ENCODE peak calls at places on chromosomes 12 and 14, in six cellular contexts. L is skeletal muscle cell; F is endodermal cell; G is CD4-positive, CD25-positive, alpha-beta regulatory T cell; Q is fibroblast of lung; X is neural progenitor cell. T is an unnamed sample.

GRCh38 chr12:121465921-121466799 is 66.2 kb downstream of the RNF34 start:
- DNase-seq in L (no peak), F (peak), G (peak), Q (peak), X (peak), T (no peak)

GRCh38 chr14:102579696-102580551 is 12.5 kb upstream of the RCOR1 start:
- DNase-seq in L (no peak), F (peak), G (no peak), Q (peak), X (no peak), T (peak)

GRCh38 chr14:25150934-25151790 is 101.2 kb upstream of the STXBP6 start:
- DNase-seq in L (no peak), F (no peak), G (no peak), Q (peak), X (peak), T (peak)

GRCh38 chr12:46461459-46461858 is 88.9 kb upstream of the SLC38A2 start:
- DNase-seq in L (no peak), F (no peak), G (no peak), Q (no peak), X (no peak), T (no peak)

GRCh38 chr12:34388636-34389377 is 366.5 kb downstream of the ALG10 start:
- DNase-seq in L (no peak), F (no peak), G (no peak), Q (no peak), X (no peak), T (no peak)

GRCh38 chr12:58920956-58921861 is 905 bp upstream of the LRIG3 start:
- DNase-seq in L (no peak), F (no peak), G (no peak), Q (no peak), X (no peak), T (no peak)

GRCh38 chr14:101127239-101127638 is 223.7 kb upstream of the RTL1 start:
- DNase-seq in L (no peak), F (no peak), G (no peak), Q (no peak), X (no peak), T (no peak)

GRCh38 chr12:64780531-64781373 is 21.5 kb upstream of the GNS start:
- DNase-seq in L (no peak), F (peak), G (no peak), Q (peak), X (peak), T (no peak)

GRCh38 chr12:51323317-51323960 is 535 bp downstream of the BIN2 start:
- DNase-seq in L (no peak), F (no peak), G (peak), Q (no peak), X (no peak), T (no peak)

GRCh38 chr14:61636291-61636690 is 59.0 kb upstream of the HIF1A start:
- DNase-seq in L (no peak), F (no peak), G (no peak), Q (no peak), X (no peak), T (no peak)

GRCh38 chr14:63578300-63578699 is 35.1 kb upstream of the PPP2R5E start:
- DNase-seq in L (no peak), F (no peak), G (no peak), Q (peak), X (no peak), T (peak)

GRCh38 chr12:122726056-122726558 is 4.5 kb downstream of the HCAR1 start:
- DNase-seq in L (no peak), F (peak), G (no peak), Q (peak), X (no peak), T (no peak)

GRCh38 chr12:75439930-75440329 is 40.6 kb upstream of the GLIPR1 start:
- DNase-seq in L (no peak), F (no peak), G (no peak), Q (no peak), X (no peak), T (peak)

GRCh38 chr12:39618701-39619100 is 902 bp downstream of the ABCD2 start:
- DNase-seq in L (no peak), F (no peak), G (no peak), Q (no peak), X (no peak), T (no peak)

GRCh38 chr12:94640134-94640928 is 10.0 kb downstream of the TMCC3 start:
- DNase-seq in L (peak), F (no peak), G (no peak), Q (peak), X (no peak), T (peak)

GRCh38 chr12:110813756-110814155 is 33.0 kb upstream of the CCDC63 start:
- DNase-seq in L (no peak), F (no peak), G (no peak), Q (no peak), X (no peak), T (no peak)

GRCh38 chr12:51922762-51923505 is 15.6 kb downstream of the ACVRL1 start:
- DNase-seq in L (peak), F (no peak), G (no peak), Q (peak), X (no peak), T (peak)

GRCh38 chr14:103730490-103731035 is 15.0 kb downstream of the ZFYVE21 start:
- DNase-seq in L (no peak), F (no peak), G (no peak), Q (peak), X (no peak), T (no peak)

GRCh38 chr14:93903342-93904184 is 23.6 kb upstream of the FAM181A start:
- DNase-seq in L (no peak), F (peak), G (no peak), Q (no peak), X (peak), T (no peak)

GRCh38 chr12:64452559-64453329 is 824 bp downstream of the TBK1 start:
- DNase-seq in L (peak), F (no peak), G (no peak), Q (peak), X (no peak), T (peak)

GRCh38 chr12:76268267-76268666 is 79.9 kb downstream of the BBS10 start:
- DNase-seq in L (peak), F (no peak), G (no peak), Q (peak), X (no peak), T (peak)

GRCh38 chr12:89073027-89073398 is 279.3 kb downstream of the DUSP6 start:
- DNase-seq in L (peak), F (no peak), G (no peak), Q (peak), X (no peak), T (peak)

GRCh38 chr12:112219195-112219594 is 93.8 kb downstream of the TRAFD1 start:
- DNase-seq in L (no peak), F (peak), G (no peak), Q (peak), X (no peak), T (peak)

GRCh38 chr12:106188249-106188648 is 49.5 kb upstream of the NUAK1 start:
- DNase-seq in L (no peak), F (peak), G (no peak), Q (no peak), X (peak), T (no peak)

DNA sequence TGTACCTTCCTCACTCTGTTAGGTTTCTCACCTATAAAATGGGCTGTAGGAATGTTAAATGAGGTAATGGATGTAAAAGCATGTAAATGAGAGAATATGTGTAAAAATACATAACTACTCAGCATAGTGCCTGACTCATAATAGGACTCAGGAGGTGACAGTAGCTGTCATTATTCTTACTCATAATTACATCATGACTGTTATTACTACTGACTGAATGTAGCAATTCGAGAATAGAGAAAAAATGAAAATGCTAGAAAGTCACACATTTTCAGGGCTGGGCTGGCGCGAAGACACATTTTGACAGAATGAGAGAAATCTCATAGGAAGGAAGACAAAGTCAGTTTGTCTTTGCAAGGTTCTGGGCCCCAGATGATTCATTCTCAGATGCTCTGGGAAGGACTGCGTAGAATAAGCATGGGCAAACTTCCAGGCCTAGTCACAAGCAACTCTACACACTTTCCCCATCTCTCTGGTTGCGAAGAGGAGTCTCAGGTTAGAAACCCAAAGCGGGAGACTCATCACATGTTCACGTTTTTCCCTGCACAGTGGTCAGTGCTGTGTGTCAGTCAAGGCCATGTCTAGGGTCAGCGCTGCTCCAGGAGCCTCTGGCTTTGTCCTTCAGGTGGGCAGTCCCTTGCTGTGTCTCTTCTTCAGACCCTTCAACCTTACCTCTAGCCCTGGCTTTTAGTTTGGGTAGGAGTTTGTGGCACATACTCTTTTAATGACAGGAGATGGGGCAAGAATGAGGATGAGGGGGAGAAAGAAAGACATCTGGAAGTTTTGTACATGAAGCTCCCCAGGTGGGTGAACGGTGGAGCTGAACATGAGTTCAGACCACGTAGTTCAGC is 8.4 kb downstream of the GPRC5A start:
- DNase-seq in L (peak), F (no peak), G (no peak), Q (peak), X (no peak), T (peak)
- H3K4me3 ChIP-seq in L (no peak), F (no peak), G (no peak), Q (no peak), X (no peak), T (no peak)

DNA sequence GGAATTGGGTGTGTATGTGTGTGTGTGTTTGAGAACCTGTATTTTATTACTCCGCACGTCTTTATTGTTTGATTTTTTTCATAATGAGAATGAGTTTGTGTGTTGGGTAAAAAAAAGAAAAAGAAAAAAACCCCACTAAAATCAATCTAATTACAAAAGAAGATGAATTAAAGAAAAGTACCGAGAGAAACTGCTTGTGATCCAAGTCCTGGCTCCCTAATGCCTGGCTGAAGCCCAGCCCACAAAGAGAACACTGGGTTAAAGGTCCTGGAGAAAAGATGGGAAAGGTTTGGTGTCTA is 571 bp upstream of the BCL2L2 start:
- DNase-seq in L (no peak), F (no peak), G (no peak), Q (no peak), X (no peak), T (peak)
- H3K4me3 ChIP-seq in L (peak), F (peak), G (no peak), Q (no peak), X (peak), T (peak)

GRCh38 chr12:21248679-21249078 is 86.0 kb downstream of the SLCO1A2 start:
- DNase-seq in L (no peak), F (no peak), G (no peak), Q (peak), X (no peak), T (peak)
- H3K4me3 ChIP-seq in L (no peak), F (no peak), G (no peak), Q (no peak), X (no peak), T (no peak)

GRCh38 chr12:71872999-71873398 is 33.4 kb downstream of the TBC1D15 start:
- DNase-seq in L (no peak), F (no peak), G (no peak), Q (no peak), X (no peak), T (no peak)

GRCh38 chr12:71872401-71872800 is 32.8 kb downstream of the TBC1D15 start:
- DNase-seq in L (no peak), F (no peak), G (no peak), Q (no peak), X (no peak), T (no peak)

GRCh38 chr12:71870409-71870808 is 30.9 kb downstream of the TBC1D15 start:
- DNase-seq in L (no peak), F (no peak), G (no peak), Q (no peak), X (no peak), T (peak)

GRCh38 chr12:71873821-71874220 is 34.3 kb downstream of the TBC1D15 start:
- DNase-seq in L (no peak), F (no peak), G (no peak), Q (no peak), X (no peak), T (peak)

DNA sequence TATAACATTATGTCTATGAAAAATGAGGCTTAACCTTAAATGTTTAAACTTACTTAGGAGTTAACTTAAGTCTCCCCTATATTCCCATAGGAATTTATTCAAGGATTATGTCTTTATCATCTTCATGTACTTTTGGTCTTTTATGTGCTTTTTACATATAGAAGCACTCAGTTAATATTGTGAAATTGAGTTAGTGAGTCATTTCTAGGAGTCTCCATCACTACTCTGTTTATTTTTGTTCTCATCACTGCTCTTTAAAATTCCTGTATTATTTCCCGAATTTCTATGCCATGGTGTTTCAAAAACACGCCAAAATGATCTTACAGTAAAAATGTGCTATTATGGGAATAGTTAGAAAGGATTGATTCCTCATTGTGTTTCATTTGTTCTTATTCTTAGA is 31.6 kb downstream of the TBC1D15 start:
- DNase-seq in L (peak), F (no peak), G (no peak), Q (peak), X (no peak), T (peak)
- H3K4me3 ChIP-seq in L (no peak), F (no peak), G (peak), Q (no peak), X (no peak), T (no peak)

GRCh38 chr14:79515158-79515557 is 696.1 kb downstream of the DIO2 start:
- DNase-seq in L (no peak), F (peak), G (no peak), Q (no peak), X (no peak), T (peak)

GRCh38 chr14:79514700-79515099 is 696.6 kb downstream of the DIO2 start:
- DNase-seq in L (peak), F (no peak), G (no peak), Q (peak), X (no peak), T (peak)

GRCh38 chr14:79511146-79511545 is 700.2 kb downstream of the DIO2 start:
- DNase-seq in L (no peak), F (no peak), G (no peak), Q (peak), X (no peak), T (no peak)

GRCh38 chr14:79513446-79513845 is 697.9 kb downstream of the DIO2 start:
- DNase-seq in L (no peak), F (no peak), G (no peak), Q (no peak), X (no peak), T (no peak)

DNA sequence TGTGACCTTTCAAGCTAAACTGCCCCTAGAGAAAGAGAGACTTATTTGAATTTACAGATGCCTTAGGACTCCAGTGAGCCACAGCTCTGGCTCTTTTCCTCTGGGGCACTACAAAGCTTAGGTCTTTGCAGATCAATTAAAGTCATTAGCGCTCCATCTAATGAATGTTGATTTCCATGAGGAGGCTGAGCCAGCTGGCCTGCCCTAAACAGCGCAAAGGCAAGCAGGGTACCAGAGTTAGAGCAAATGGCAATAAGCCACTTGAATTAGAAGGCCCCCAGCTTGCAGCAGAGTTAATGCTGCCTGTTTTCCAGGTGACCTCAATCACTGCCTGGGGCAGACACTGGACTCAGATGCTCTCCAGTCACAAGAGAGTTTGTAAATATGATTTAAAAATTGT is 695.3 kb downstream of the DIO2 start:
- DNase-seq in L (no peak), F (peak), G (no peak), Q (no peak), X (peak), T (no peak)
- H3K4me3 ChIP-seq in L (no peak), F (no peak), G (no peak), Q (no peak), X (no peak), T (no peak)

GRCh38 chr12:131831635-131832041 is 3.4 kb downstream of the MMP17 start:
- DNase-seq in L (peak), F (no peak), G (no peak), Q (peak), X (no peak), T (peak)
- H3K4me3 ChIP-seq in L (peak), F (no peak), G (no peak), Q (peak), X (no peak), T (peak)

DNA sequence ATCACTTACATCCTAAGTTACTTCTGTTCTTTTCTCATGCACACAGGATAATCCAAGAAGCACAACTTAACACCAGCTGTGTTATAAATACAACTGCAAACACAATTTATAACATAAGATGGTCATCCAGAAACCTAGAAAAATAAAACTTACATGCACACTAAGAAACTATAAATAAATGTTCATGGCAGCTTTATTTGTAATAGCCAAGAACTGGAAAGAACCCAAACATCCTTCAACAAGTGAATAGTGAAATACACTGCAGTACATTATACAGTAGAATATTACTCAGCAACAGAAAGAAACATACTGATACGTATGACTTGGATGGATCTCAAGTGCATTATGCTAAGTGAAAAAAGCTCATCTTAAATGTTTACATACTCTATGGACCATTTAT is 132.8 kb downstream of the SPTSSA start:
- DNase-seq in L (no peak), F (no peak), G (no peak), Q (no peak), X (no peak), T (no peak)
- H3K4me3 ChIP-seq in L (no peak), F (no peak), G (no peak), Q (no peak), X (no peak), T (no peak)

GRCh38 chr12:124326104-124326503 is 31.2 kb downstream of the RFLNA start:
- DNase-seq in L (no peak), F (peak), G (no peak), Q (no peak), X (no peak), T (no peak)

GRCh38 chr12:124326899-124327298 is 32.0 kb downstream of the RFLNA start:
- DNase-seq in L (no peak), F (no peak), G (no peak), Q (no peak), X (no peak), T (no peak)

GRCh38 chr12:124327362-124328043 is 32.6 kb downstream of the RFLNA start:
- DNase-seq in L (no peak), F (no peak), G (no peak), Q (no peak), X (no peak), T (no peak)

GRCh38 chr12:124323771-124324530 is 29.1 kb downstream of the RFLNA start:
- DNase-seq in L (no peak), F (peak), G (no peak), Q (peak), X (no peak), T (no peak)

DNA sequence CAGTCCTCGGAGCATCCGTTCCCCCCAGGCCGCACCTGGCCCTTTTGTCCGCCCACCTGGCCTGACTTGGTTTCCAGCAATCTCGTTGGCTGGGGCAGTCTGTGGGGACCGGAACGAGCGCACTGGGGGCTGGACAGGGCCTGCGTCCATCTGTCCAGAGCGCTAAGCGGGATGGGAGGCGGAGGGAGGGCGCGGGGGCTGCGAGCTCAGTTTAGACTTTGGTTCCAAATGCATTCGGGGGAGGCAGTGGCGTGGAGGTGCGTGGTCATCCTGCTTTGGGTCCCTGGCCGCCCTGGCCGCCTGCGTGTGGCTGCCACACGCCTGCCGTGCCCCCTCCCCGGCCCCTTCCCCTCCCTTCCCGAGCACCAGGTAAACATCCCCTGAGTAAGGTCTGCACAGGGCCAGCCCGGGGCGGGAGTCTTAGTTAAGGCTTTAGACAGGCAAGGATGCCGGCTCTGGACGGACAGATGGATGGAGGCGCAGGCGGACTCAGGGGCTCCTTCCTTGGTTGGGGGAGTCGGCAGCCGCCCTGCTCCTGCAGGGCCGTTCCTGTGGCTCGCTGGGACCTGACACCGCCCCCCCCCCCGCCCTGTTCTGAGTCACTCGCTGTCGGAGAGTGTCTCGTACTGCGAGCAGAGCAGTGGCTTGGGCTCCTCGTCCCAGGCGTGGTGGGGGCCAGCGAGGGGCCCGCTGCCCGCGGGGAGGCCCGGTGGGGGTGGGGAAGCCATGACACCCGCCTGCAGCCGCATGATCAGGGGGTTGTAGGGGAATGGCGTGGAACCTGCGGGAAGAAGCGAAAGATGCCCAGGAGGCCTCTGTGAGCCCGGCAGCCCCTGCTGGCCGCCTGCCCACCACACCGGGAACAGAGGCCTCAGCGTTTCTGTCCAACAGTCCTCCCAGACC is 30.2 kb downstream of the RFLNA start:
- DNase-seq in L (no peak), F (no peak), G (no peak), Q (no peak), X (no peak), T (no peak)
- H3K4me3 ChIP-seq in L (no peak), F (peak), G (no peak), Q (no peak), X (no peak), T (no peak)

T was measured in fibroblast of mammary gland.